ENCODE peak calls at places on chromosomes 2 and 18, in four cellular contexts. L, N, W and B are unnamed samples.

GRCh38 chr18:35331367-35332087 is 12.7 kb downstream of the ZNF24 start:
- DNase-seq in N (no peak), L (no peak), W (no peak), B (no peak)

GRCh38 chr2:43105586-43106562 is 120.5 kb downstream of the ZFP36L2 start:
- DNase-seq in L (peak), W (peak), N (peak), B (peak)

GRCh38 chr18:76970749-76971148 is 148.4 kb downstream of the ZNF236 start:
- DNase-seq in W (no peak), N (no peak), L (no peak), B (no peak)

GRCh38 chr2:168216351-168217005 is 30.9 kb downstream of the STK39 start:
- DNase-seq in L (no peak), N (no peak), W (no peak), B (no peak)

GRCh38 chr2:182133195-182133891 is 147.7 kb downstream of the PPP1R1C start:
- DNase-seq in N (no peak), L (no peak), W (no peak), B (no peak)

GRCh38 chr2:239153806-239154591 is 246.8 kb downstream of the HDAC4 start:
- DNase-seq in L (no peak), W (no peak), N (no peak), B (no peak)

GRCh38 chr18:60019463-60019840 is 119.7 kb downstream of the PMAIP1 start:
- DNase-seq in W (no peak), L (no peak), N (no peak), B (no peak)

GRCh38 chr2:28294451-28294850 is 98.2 kb upstream of the FOSL2 start:
- DNase-seq in L (no peak), N (no peak), W (no peak), B (no peak)

GRCh38 chr2:208541982-208542464 is 135.4 kb downstream of the PTH2R start:
- DNase-seq in N (peak), L (no peak), W (no peak), B (no peak)

GRCh38 chr18:55588876-55589595 is 1.0 kb upstream of the TCF4 start:
- DNase-seq in N (no peak), W (no peak), L (no peak), B (no peak)

GRCh38 chr2:64350996-64351395 is 103.0 kb upstream of the LGALSL start:
- DNase-seq in W (no peak), L (no peak), N (no peak), B (no peak)

GRCh38 chr2:120769076-120769786 is 33.6 kb downstream of the GLI2 start:
- DNase-seq in W (no peak), N (no peak), L (no peak), B (no peak)

GRCh38 chr2:185998562-185999070 is 260.0 kb downstream of the FSIP2 start:
- DNase-seq in N (no peak), W (no peak), L (no peak), B (no peak)

GRCh38 chr18:51582551-51582950 is 385.1 kb upstream of the MEX3C start:
- DNase-seq in N (no peak), L (no peak), W (no peak), B (no peak)

GRCh38 chr2:180033993-180034894 is 27.1 kb upstream of the CWC22 start:
- DNase-seq in W (no peak), N (no peak), L (no peak), B (peak)

GRCh38 chr2:85342156-85342555 is 12.2 kb downstream of the RETSAT start:
- DNase-seq in N (no peak), W (no peak), L (no peak), B (no peak)

GRCh38 chr2:85341269-85342029 is 12.9 kb downstream of the RETSAT start:
- DNase-seq in W (no peak), L (no peak), N (no peak), B (no peak)

GRCh38 chr2:85344356-85344954 is 9.9 kb downstream of the RETSAT start:
- DNase-seq in N (no peak), L (no peak), W (no peak), B (no peak)

GRCh38 chr2:85334933-85335332 is 7.1 kb upstream of the TGOLN2 start:
- DNase-seq in W (no peak), N (no peak), L (no peak), B (no peak)

GRCh38 chr2:85340034-85340892 is 12.5 kb upstream of the TGOLN2 start:
- DNase-seq in L (no peak), N (no peak), W (no peak), B (no peak)
- TF ChIP-seq BHLHE40 in L (no peak), N (no peak), W (no peak), B (no peak)

DNA sequence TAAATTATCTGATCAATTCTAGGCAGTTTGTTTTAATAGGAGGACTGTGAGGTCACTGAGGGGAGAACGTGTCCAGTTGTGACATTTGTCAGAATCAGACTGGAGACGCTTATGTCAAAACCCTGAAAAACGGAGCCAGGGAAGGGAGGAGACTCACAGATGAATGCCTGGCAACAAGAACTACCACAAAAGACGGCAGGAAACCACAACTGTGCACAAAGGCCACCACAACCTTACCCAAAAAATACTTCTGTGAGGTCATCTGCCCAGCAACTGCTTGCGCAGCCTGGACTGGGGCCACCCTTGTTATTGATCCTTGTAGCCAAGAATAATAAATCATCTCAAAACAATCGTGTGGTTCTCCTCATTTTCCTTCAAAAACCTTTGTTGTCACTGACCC is 173.0 kb upstream of the ALKAL2 start:
- DNase-seq in N (no peak), L (no peak), W (no peak), B (no peak)
- TF ChIP-seq TARDBP in N (no peak), L (no peak), W (no peak), B (no peak)

GRCh38 chr2:200378652-200379290 is 72.3 kb downstream of the SPATS2L start:
- DNase-seq in N (no peak), L (no peak), W (no peak), B (no peak)
- TF ChIP-seq BHLHE40 in N (no peak), L (no peak), W (no peak), B (no peak)

GRCh38 chr2:220220009-220220408 is 592.6 kb downstream of the SLC4A3 start:
- DNase-seq in W (no peak), N (no peak), L (no peak), B (no peak)

GRCh38 chr2:220219371-220219770 is 591.9 kb downstream of the SLC4A3 start:
- DNase-seq in W (no peak), L (no peak), N (no peak), B (no peak)

DNA sequence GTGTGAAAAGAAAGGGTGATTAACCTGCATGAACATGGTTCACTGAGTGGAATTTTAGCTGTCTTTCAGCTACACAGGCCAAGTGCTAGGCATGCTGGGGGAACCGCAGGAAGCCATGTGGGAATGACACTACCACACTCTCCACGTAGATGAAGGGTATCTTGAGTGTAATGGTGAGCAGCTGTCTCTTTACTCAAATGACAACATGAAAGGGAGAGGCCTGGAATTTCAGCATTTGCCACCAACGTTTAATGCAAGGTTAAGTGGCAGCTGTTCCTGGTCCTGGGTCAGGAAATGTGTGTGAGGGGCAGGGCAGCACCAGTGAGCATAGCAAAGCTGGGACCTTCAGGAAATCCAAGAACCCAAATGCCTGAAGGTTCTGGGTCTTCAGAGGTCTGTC is 588.4 kb downstream of the SLC4A3 start:
- DNase-seq in W (no peak), N (no peak), L (no peak), B (no peak)
- TF ChIP-seq TARDBP in W (no peak), N (no peak), L (no peak), B (no peak)

GRCh38 chr18:75344161-75344560 is 83.3 kb downstream of the SMIM21 start:
- DNase-seq in W (no peak), L (no peak), N (no peak), B (no peak)
- TF ChIP-seq BHLHE40 in W (no peak), L (no peak), N (no peak), B (no peak)

DNA sequence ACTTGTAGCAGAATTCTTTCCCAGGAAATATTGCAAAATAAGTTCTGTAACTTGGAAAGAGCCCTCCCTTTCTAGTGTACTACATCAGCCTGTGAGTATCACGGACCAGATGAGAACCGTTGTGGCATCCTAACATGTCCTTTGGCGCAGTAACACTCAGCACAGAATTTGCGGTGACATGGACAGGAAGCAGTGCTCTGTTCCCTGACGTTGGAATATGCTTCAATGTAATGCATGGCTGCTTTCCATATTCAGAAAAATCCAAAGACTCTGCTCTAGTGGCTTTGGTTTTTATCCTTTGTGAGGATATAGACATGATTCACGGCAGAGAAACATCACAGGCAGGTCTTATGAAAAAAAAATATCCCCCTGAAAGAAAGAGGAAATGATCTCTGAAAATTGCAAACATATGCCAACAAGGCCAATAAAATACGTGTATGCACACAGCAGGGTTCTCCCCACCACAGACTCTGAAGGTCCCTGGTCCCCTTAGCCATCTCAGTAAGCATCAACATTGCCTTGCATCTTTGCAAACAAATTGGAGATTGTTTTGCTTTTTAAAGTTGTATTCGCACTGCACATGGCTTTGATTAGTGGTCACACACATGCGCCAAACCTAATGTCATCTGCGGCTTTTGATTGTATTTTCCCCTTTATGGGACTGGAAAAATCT is 122.8 kb downstream of the COPS8 start:
- DNase-seq in N (no peak), W (no peak), L (no peak), B (no peak)
- TF ChIP-seq TARDBP in N (no peak), W (no peak), L (no peak), B (no peak)

DNA sequence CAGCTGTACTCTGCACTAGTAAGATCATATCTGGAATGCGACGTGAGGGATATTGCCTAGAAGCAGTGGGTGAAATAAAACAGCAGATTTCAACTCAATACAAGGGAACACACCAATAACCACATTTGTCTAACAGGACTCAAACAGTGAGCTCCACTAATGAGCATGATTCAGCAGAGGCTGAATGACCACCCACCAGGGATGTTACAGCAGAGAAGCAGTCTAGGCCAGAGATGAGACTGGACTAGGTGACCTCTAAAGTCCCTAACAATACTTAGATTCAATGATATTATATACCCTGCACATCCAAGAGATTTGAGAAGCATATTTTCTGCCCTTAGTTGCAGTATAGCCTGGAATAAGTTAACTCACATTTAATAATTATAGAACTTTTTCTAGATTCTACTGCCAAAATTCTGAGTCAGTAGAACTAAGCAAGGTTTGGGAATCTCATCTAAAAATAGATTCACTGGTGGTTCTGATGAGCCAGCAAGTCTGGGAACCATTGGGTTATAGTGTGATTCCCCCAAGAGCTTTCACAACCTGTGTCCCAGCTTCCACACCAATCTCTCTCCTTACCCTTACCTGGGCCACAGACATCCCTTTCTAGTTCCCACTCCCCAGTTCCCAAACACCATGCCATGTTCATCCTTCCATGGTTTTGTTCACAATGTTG is 6.3 kb downstream of the THOC1 start:
- DNase-seq in N (no peak), W (no peak), L (no peak), B (no peak)
- TF ChIP-seq BHLHE40 in N (no peak), W (no peak), L (no peak), B (no peak)

GRCh38 chr18:48164701-48165100 is 234.2 kb upstream of the SMAD2 start:
- DNase-seq in W (no peak), L (no peak), N (no peak), B (no peak)
- TF ChIP-seq TARDBP in W (no peak), L (no peak), N (no peak), B (no peak)